ENCODE peak calls at places on chromosome 6, in five cellular contexts. E is esophagus muscularis mucosa, H is breast epithelium, L is transverse colon, J is HepG2. Z is an unnamed sample.

GRCh38 chr6:169328112-169328801 is 74.6 kb upstream of the THBS2 start:
- DNase-seq in E (no peak), H (no peak), L (no peak), J (no peak), Z (no peak)

GRCh38 chr6:160933256-160933655 is 58.3 kb upstream of the MAP3K4 start:
- DNase-seq in E (no peak), H (no peak), L (no peak), J (peak), Z (no peak)

GRCh38 chr6:33771342-33772113 is 17.4 kb downstream of the LEMD2 start:
- DNase-seq in E (no peak), H (no peak), L (peak), J (no peak), Z (peak)

GRCh38 chr6:12324096-12324495 is 33.9 kb downstream of the EDN1 start:
- DNase-seq in E (no peak), H (no peak), L (peak), J (peak), Z (peak)

GRCh38 chr6:6723792-6724318 is 135.3 kb downstream of the LY86 start:
- DNase-seq in E (no peak), H (no peak), L (no peak), J (peak), Z (no peak)

GRCh38 chr6:52574709-52575489 is 2.0 kb downstream of the TRAM2 start:
- DNase-seq in E (no peak), H (no peak), L (peak), J (no peak), Z (no peak)

GRCh38 chr6:36387440-36388303 is at the start of gene ETV7:
- DNase-seq in E (no peak), H (no peak), L (peak), J (no peak), Z (peak)

GRCh38 chr6:5190467-5190866 is 70.3 kb downstream of the LYRM4 start:
- DNase-seq in E (no peak), H (no peak), L (no peak), J (peak), Z (no peak)

GRCh38 chr6:7341989-7342742 is 29.2 kb upstream of the SSR1 start:
- DNase-seq in E (no peak), H (no peak), L (no peak), J (peak), Z (no peak)

GRCh38 chr6:44527191-44527960 is 139.9 kb downstream of the CDC5L start:
- DNase-seq in E (peak), H (no peak), L (no peak), J (no peak), Z (no peak)

GRCh38 chr6:164967102-164967501 is 342.3 kb downstream of the C6orf118 start:
- DNase-seq in E (no peak), H (no peak), L (no peak), J (no peak), Z (no peak)

GRCh38 chr6:149586149-149586548 is 20.0 kb downstream of the GINM1 start:
- DNase-seq in E (no peak), H (no peak), L (no peak), J (no peak), Z (no peak)

GRCh38 chr6:34985236-34985635 is 96.2 kb downstream of the ANKS1A start:
- DNase-seq in E (no peak), H (no peak), L (no peak), J (no peak), Z (no peak)

GRCh38 chr6:110482774-110483400 is 6.5 kb upstream of the SLC22A16 start:
- DNase-seq in E (peak), H (no peak), L (no peak), J (no peak), Z (no peak)

GRCh38 chr6:110484321-110484720 is 7.9 kb upstream of the SLC22A16 start:
- DNase-seq in E (peak), H (no peak), L (no peak), J (no peak), Z (no peak)

GRCh38 chr6:110476046-110476849 is at the start of gene SLC22A16:
- DNase-seq in E (peak), H (no peak), L (no peak), J (no peak), Z (no peak)

GRCh38 chr6:110485461-110485860 is 9.0 kb upstream of the SLC22A16 start:
- DNase-seq in E (peak), H (no peak), L (no peak), J (no peak), Z (no peak)

DNA sequence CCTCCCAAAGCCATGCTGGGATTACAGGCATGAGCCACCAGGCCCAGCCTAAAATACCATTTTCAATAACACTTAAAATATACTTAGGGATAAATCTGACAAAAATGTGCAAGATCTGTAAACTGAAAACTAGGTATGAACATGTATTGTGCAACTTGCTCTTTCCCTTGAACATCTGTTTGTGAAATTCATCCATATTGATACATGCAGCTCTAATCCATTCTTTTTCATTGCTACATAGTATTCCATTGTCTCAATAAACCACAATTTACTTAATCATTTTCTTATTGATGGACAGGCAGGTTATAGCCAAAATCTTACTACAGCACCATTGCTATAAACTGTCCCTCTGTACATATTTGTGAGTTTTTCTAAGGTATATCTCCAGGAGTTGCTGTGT is 4.7 kb upstream of the SLC22A16 start:
- DNase-seq in E (peak), H (no peak), L (no peak), J (no peak), Z (no peak)
- TF ChIP-seq CTCF in E (no peak), H (no peak), L (no peak), J (no peak), Z (no peak)

GRCh38 chr6:125019281-125019680 is 57.0 kb downstream of the RNF217 start:
- DNase-seq in E (no peak), H (no peak), L (no peak), J (no peak), Z (no peak)

GRCh38 chr6:125018136-125018535 is 55.9 kb downstream of the RNF217 start:
- DNase-seq in E (no peak), H (no peak), L (no peak), J (no peak), Z (no peak)

GRCh38 chr6:125019873-125020272 is 57.6 kb downstream of the RNF217 start:
- DNase-seq in E (no peak), H (no peak), L (no peak), J (no peak), Z (no peak)

GRCh38 chr6:125014157-125014957 is 52.1 kb downstream of the RNF217 start:
- DNase-seq in E (no peak), H (no peak), L (no peak), J (no peak), Z (no peak)

DNA sequence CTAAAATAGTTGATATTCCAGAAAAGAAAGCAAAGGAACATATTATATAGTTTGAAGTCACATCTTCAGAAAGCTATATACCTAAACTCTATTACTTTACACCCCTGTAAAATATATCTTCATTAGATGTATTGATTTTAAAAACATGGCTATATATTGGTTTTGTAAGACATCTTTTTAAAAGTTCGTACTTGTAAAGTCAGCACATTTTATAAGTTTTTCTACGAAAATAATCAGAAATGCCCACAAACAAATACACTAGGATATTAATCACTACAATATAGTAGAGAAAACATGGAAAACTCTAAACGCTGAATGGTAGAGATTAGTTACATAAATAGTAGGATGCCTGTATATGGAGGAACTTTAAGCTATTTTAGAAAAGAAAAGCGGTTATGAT is 52.9 kb downstream of the RNF217 start:
- DNase-seq in E (no peak), H (no peak), L (no peak), J (no peak), Z (no peak)
- TF ChIP-seq POLR2AphosphoS5 in E (no peak), H (no peak), L (no peak), J (no peak), Z (no peak)

GRCh38 chr6:17632929-17633328 is 32.8 kb downstream of the FAM8A1 start:
- DNase-seq in E (no peak), H (no peak), L (no peak), J (no peak), Z (no peak)
- H3K4me3 ChIP-seq in E (no peak), H (no peak), L (no peak), J (no peak), Z (no peak)

GRCh38 chr6:37603284-37603683 is 94.4 kb downstream of the MDGA1 start:
- DNase-seq in E (no peak), H (no peak), L (no peak), J (no peak), Z (no peak)

GRCh38 chr6:37611516-37611915 is 86.2 kb downstream of the MDGA1 start:
- DNase-seq in E (no peak), H (no peak), L (no peak), J (no peak), Z (no peak)

GRCh38 chr6:37608587-37608986 is 89.1 kb downstream of the MDGA1 start:
- DNase-seq in E (no peak), H (no peak), L (no peak), J (no peak), Z (no peak)

GRCh38 chr6:37612475-37612874 is 85.2 kb downstream of the MDGA1 start:
- DNase-seq in E (no peak), H (no peak), L (no peak), J (no peak), Z (no peak)

DNA sequence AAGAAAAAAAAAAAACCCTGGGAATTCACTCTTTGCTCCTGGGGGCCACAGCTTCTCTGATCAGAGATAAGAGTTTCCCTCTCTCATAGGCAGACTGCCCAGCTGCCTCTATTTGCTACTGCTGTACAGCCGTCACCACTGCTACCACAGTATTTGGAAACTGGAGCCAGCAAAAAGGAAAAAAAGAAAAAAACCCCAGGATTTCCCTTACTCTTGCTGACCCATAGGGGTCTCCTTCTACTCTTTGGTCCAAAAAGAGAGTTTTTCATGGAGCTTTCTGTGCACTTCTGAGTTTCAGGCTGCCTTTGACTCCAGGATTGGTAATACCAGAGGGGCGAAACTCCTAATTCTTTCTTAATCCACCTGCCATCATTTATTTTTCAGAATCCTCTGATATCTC is 89.7 kb downstream of the MDGA1 start:
- DNase-seq in E (no peak), H (no peak), L (no peak), J (peak), Z (no peak)
- TF ChIP-seq CTCF in E (peak), H (no peak), L (no peak), J (peak), Z (no peak)

GRCh38 chr6:151239603-151240035 is at the start of gene AKAP12:
- DNase-seq in E (no peak), H (no peak), L (peak), J (no peak), Z (no peak)
- TF ChIP-seq POLR2AphosphoS5 in E (no peak), H (no peak), L (peak), J (no peak), Z (peak)

DNA sequence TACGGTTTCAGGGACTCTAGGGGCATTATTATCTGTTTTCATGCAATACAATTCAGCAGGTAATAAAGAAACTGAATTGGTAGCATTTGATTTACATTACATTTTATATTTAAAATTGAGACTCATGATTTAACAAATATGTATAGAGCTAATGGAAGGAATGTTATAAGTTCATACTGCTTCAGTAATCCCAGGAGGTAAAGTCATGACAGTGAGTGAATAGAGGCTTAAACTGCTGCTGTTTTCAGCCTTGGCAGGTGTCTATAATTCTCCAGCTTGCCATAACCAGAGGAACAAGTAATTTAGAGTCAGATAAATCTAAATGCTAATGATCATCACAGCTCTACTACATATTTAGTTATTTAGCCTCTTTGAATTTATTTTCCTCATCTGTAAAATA is 360.8 kb upstream of the MANEA start:
- DNase-seq in E (no peak), H (no peak), L (no peak), J (no peak), Z (no peak)
- H3K4me3 ChIP-seq in E (no peak), H (no peak), L (no peak), J (no peak), Z (no peak)

DNA sequence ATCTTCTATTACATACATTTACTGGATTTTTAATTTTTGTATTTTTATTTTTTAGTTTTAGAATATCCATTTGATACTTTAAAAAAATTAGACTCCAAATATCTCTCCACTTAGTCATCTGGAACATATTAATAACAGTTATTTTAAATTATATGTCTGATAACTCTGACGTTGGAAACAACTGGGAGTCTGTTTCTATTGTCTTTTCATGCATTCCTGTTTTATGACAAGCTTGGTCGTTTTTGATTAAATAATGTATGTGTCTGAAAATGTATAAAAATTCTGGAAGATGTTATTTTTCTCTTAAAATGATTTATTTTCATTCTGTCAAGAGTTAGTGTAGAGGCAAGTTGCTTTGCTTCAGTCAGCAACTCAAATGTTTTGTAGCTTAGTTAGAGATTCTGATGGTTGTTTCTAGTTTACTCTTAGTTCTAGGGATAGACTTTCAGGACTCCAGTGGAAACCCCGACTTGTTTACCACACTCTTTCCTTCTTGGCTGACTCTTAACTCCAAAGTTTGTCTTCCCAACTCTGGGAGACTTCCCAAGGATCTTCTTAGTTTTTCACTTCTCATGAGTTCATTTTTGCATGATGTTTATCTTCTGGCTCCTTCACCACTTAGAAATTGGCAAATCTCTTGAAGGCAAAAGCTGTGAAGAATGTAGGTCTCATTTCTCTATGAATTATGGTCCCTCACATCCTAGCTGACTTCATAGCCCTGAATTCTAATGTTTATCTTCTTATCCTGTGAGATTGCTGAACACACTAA is 190.9 kb downstream of the LAMA2 start:
- DNase-seq in E (no peak), H (no peak), L (no peak), J (no peak), Z (no peak)
- TF ChIP-seq CTCF in E (no peak), H (no peak), L (no peak), J (no peak), Z (no peak)

GRCh38 chr6:90492369-90492768 is 94.5 kb downstream of the MAP3K7 start:
- DNase-seq in E (no peak), H (no peak), L (no peak), J (no peak), Z (no peak)

GRCh38 chr6:90494067-90494773 is 92.7 kb downstream of the MAP3K7 start:
- DNase-seq in E (no peak), H (no peak), L (no peak), J (no peak), Z (no peak)

GRCh38 chr6:90493332-90493731 is 93.5 kb downstream of the MAP3K7 start:
- DNase-seq in E (no peak), H (no peak), L (no peak), J (no peak), Z (no peak)

GRCh38 chr6:90495216-90495817 is 91.6 kb downstream of the MAP3K7 start:
- DNase-seq in E (no peak), H (no peak), L (no peak), J (no peak), Z (no peak)

DNA sequence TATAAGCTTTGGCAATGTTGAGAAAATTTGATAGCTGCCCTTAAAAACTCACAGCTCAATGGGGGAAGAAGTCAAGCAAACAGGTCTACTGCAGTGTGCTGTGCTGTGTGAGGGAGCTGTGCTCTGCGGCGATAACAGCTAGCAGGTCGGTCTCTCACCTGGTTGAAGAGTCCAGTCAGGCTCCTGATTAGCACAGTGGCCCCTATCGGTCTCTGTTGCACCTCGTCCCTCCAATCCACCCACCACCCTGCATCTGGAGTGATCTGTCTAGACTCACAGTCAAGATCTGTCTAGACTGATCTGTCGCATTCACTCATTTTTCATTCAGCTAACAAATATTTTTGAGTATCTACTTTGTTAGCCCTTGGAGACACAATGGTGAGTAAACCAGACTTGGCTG is 94.1 kb downstream of the MAP3K7 start:
- DNase-seq in E (no peak), H (no peak), L (no peak), J (no peak), Z (no peak)
- TF ChIP-seq POLR2AphosphoS5 in E (no peak), H (no peak), L (no peak), J (no peak), Z (no peak)

GRCh38 chr6:167229586-167229985 is 61.5 kb upstream of the UNC93A start:
- DNase-seq in E (no peak), H (no peak), L (no peak), J (no peak), Z (no peak)

GRCh38 chr6:167225903-167226508 is 65.1 kb upstream of the UNC93A start:
- DNase-seq in E (no peak), H (no peak), L (no peak), J (no peak), Z (peak)

GRCh38 chr6:167232355-167232754 is 58.8 kb upstream of the UNC93A start:
- DNase-seq in E (no peak), H (no peak), L (no peak), J (peak), Z (no peak)

GRCh38 chr6:167226791-167227190 is 64.3 kb upstream of the UNC93A start:
- DNase-seq in E (no peak), H (no peak), L (no peak), J (no peak), Z (no peak)

DNA sequence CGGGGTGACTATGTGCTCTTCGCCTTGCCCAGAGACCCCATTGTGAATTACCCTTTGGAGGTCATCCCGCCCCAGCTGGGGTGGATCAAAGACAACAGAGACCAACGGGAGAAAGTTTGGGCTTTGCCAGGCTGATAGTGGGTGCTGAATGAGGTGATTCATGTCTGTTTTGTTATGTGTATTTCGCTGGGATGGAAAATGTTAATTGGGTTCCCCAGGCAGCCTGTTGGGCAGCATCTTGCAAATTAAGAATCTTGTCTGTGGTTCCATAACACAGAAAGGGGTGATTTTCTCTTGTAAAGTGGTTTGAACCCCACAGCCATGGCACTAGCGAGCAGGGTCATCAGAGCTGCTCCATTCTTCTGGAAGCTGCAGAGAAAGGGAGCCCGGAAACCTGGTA is 63.1 kb upstream of the UNC93A start:
- DNase-seq in E (no peak), H (no peak), L (no peak), J (no peak), Z (no peak)
- H3K4me3 ChIP-seq in E (no peak), H (no peak), L (no peak), J (no peak), Z (no peak)

Z was measured in prostate gland.